ENCODE peak calls at places on chromosomes 5 and 9, in six cellular contexts. E is SK-N-SH, T is K562, B is HCT116, K is H1, P is HepG2. Z is an unnamed sample.

GRCh38 chr5:15885156-15885555 is 294.4 kb downstream of the MARCHF11 start:
- DNase-seq in K (no peak), B (no peak), E (no peak), P (no peak), T (no peak), Z (no peak)

GRCh38 chr5:37251673-37252072 is 2.5 kb upstream of the CPLANE1 start:
- DNase-seq in P (no peak), K (no peak), B (no peak), E (no peak), T (no peak), Z (no peak)

GRCh38 chr9:132369421-132369820 is 14.6 kb upstream of the SETX start:
- DNase-seq in B (no peak), E (no peak), P (no peak), K (no peak), T (no peak), Z (no peak)

GRCh38 chr5:11904270-11904906 is at the start of gene CTNND2:
- DNase-seq in T (no peak), K (peak), E (peak), B (no peak), P (no peak), Z (peak)

GRCh38 chr5:53983568-53984465 is 326.6 kb downstream of the ARL15 start:
- DNase-seq in T (no peak), K (no peak), P (no peak), E (no peak), B (no peak), Z (no peak)

GRCh38 chr5:68405026-68405684 is 189.6 kb downstream of the PIK3R1 start:
- DNase-seq in P (no peak), T (peak), B (no peak), K (no peak), E (no peak), Z (no peak)

GRCh38 chr5:125559296-125559695 is 812.9 kb upstream of the ZNF608 start:
- DNase-seq in T (no peak), K (no peak), B (peak), E (peak), P (no peak), Z (no peak)

GRCh38 chr5:35924122-35924949 is 14.1 kb downstream of the CAPSL start:
- DNase-seq in B (no peak), E (no peak), P (no peak), K (no peak), T (no peak), Z (no peak)

GRCh38 chr9:109586993-109587392 is 88.9 kb upstream of the PTPN3 start:
- DNase-seq in K (no peak), E (no peak), B (no peak), P (no peak), T (no peak), Z (no peak)

GRCh38 chr5:132265336-132266030 is 8.0 kb downstream of the PDLIM4 start:
- DNase-seq in K (no peak), T (no peak), P (peak), B (no peak), E (peak), Z (no peak)

GRCh38 chr5:98781520-98781919 is 8.1 kb downstream of the RGMB start:
- DNase-seq in E (no peak), K (no peak), P (no peak), T (no peak), B (no peak), Z (no peak)

GRCh38 chr5:6682239-6682638 is 31.0 kb upstream of the TENT4A start:
- DNase-seq in K (no peak), B (no peak), T (peak), E (no peak), P (no peak), Z (no peak)

GRCh38 chr9:755454-756381 is 85.8 kb upstream of the DMRT1 start:
- DNase-seq in B (peak), E (no peak), P (peak), K (peak), T (no peak), Z (no peak)

GRCh38 chr5:41856644-41857491 is 13.4 kb downstream of the OXCT1 start:
- DNase-seq in T (peak), P (peak), K (peak), E (peak), B (peak), Z (peak)

GRCh38 chr9:129278391-129279237 is 100.6 kb upstream of the IER5L start:
- DNase-seq in P (no peak), K (peak), B (peak), E (no peak), T (peak), Z (peak)
- TF ChIP-seq JUND in P (no peak), K (no peak), B (no peak), E (no peak), T (no peak), Z (no peak)

GRCh38 chr9:70635790-70636189 is 221.3 kb upstream of the KLF9 start:
- DNase-seq in K (no peak), E (no peak), T (no peak), P (peak), B (no peak), Z (no peak)
- TF ChIP-seq JUND in K (no peak), E (no peak), T (no peak), P (no peak), B (no peak), Z (no peak)

DNA sequence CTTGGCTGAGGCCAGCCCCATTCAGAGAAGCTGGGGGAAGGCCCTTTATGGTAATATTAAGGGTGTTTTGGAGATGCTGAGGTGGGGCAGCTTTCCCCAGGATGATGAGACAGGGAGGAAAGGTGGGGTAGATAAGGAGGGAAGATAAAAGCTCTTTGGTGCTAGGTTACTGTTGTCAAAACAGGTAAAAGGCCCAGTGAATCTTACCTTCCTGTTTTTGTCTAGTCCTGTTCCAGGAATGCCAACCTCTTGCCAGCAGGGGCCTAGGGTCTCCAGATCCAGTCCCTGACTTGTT is 786 bp upstream of the CCL27 start:
- DNase-seq in K (no peak), P (no peak), E (no peak), T (no peak), B (no peak), Z (no peak)
- TF ChIP-seq JUND in K (no peak), P (no peak), E (no peak), T (no peak), B (no peak), Z (no peak)

DNA sequence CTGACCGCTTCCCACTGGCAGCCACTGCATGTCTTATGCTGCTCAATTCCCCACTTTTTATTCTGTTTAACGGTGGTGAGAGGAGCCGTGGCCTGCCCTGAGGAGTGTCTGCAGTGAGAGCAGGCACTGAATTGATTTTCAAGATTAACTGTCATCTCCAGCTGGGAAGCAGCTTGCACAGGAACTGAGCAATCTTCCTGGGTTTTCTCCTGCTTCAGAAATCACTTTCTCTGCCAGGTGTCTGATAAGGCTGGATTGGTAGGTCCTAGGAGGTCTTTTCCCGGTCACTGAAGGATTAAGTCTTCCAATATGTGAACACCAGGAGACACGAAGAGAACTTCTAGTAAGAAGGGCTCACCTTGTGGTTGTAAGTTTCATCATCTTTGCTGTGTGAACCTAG is 181.1 kb upstream of the RAD23B start:
- DNase-seq in P (no peak), T (no peak), B (no peak), K (no peak), E (no peak), Z (no peak)
- TF ChIP-seq JUND in P (no peak), T (no peak), B (no peak), K (no peak), E (no peak), Z (no peak)

GRCh38 chr5:14250094-14250777 is 107.1 kb downstream of the TRIO start:
- DNase-seq in B (no peak), K (no peak), P (peak), T (peak), E (peak), Z (peak)
- TF ChIP-seq JUND in B (no peak), K (peak), P (no peak), T (peak), E (no peak), Z (no peak)

DNA sequence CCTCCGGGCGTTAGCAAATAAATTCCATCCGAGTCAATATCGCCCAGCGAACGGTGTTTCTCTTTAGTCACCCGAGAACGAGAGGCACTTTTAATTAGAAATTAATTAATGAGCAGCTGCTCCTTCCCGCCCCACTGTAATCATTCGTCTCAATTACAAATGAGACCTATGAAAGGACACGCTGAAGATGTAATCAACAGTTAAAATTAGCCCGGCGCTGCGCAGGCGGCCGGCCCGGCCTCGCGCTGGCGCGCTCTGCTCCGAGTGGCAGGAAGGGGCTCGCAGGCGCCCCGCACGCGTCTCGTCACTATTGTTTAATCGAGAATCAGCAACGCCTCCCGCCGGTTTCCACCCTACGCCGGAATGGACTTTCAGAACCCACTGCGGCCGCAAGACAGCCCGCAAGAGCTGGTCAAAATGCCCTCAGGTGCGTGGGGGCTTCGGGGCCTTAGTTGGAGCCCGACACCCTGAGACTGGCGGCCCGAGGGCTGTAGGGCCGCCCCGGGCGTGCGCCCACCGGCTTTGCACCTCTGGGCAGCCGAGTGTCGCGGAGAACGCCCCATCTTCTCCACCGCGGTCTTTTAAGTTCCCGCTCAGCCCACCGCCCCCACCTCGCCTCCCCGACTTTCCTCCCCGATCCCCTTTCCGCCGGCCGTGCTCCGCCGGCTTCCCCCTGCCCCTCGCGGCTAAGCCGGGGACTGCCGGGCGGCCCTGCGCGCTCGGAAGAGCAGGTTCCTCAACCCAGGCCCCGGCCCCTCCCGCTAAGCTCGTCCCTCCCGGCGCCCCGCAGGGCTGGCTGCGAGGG is 597 bp upstream of the IRX4 start:
- DNase-seq in T (no peak), B (no peak), K (peak), E (peak), P (no peak), Z (peak)
- TF ChIP-seq JUND in T (no peak), B (no peak), K (no peak), E (no peak), P (no peak), Z (no peak)